ENCODE peak calls at places on chromosomes 16 and 17, in five cellular contexts. D, S, G, I and J are unnamed samples.

GRCh38 chr17:33888455-33888854 is 366.6 kb upstream of the CCL2 start:
- DNase-seq in D (no peak), S (no peak), G (no peak), I (no peak), J (no peak)

GRCh38 chr16:57145046-57145963 is 40.5 kb downstream of the PSME3IP1 start:
- DNase-seq in D (no peak), S (no peak), G (no peak), I (no peak), J (no peak)

GRCh38 chr17:56676807-56677206 is 83.3 kb downstream of the NOG start:
- DNase-seq in D (no peak), S (no peak), G (no peak), I (no peak), J (no peak)

GRCh38 chr16:55661842-55662479 is 6.2 kb downstream of the SLC6A2 start:
- DNase-seq in D (no peak), S (no peak), G (peak; percentile 31), I (no peak), J (no peak)

GRCh38 chr17:82899941-82900340 is 60.1 kb upstream of the ZNF750 start:
- DNase-seq in D (no peak), S (no peak), G (no peak), I (no peak), J (no peak)

GRCh38 chr17:56029980-56030624 is 123.2 kb upstream of the ANKFN1 start:
- DNase-seq in D (no peak), S (no peak), G (no peak), I (no peak), J (no peak)

GRCh38 chr17:51000835-51001638 is 119.6 kb downstream of the SPAG9 start:
- DNase-seq in D (no peak), S (no peak), G (no peak), I (no peak), J (no peak)

GRCh38 chr16:5502467-5502869 is 404.9 kb upstream of the EEF2KMT start:
- DNase-seq in D (no peak), S (no peak), G (no peak), I (no peak), J (no peak)

GRCh38 chr16:57045694-57046381 is 46.5 kb upstream of the CPNE2 start:
- DNase-seq in D (no peak), S (peak; percentile 74), G (no peak), I (peak; percentile 76), J (peak; percentile 57)

GRCh38 chr17:47999612-48000011 is 28.7 kb downstream of the CDK5RAP3 start:
- DNase-seq in D (no peak), S (no peak), G (peak; percentile 3), I (no peak), J (no peak)

GRCh38 chr17:44887971-44888955 is 11.0 kb downstream of the EFTUD2 start:
- DNase-seq in D (no peak), S (no peak), G (no peak), I (no peak), J (no peak)

GRCh38 chr16:1884155-1884760 is 12.3 kb upstream of the MEIOB start:
- DNase-seq in D (no peak), S (no peak), G (no peak), I (no peak), J (no peak)

GRCh38 chr17:28675980-28676379 is 14.0 kb downstream of the SUPT6H start:
- DNase-seq in D (no peak), S (no peak), G (no peak), I (no peak), J (no peak)

GRCh38 chr17:14794961-14795360 is 470.2 kb downstream of the PMP22 start:
- DNase-seq in D (no peak), S (no peak), G (no peak), I (no peak), J (no peak)

GRCh38 chr17:42518755-42519545 is 17.1 kb upstream of the NAGLU start:
- DNase-seq in D (no peak), S (peak; percentile 63), G (no peak), I (peak; percentile 81), J (no peak)

GRCh38 chr16:83806036-83806435 is 1.7 kb upstream of the HSBP1 start:
- DNase-seq in D (no peak), S (no peak), G (no peak), I (no peak), J (no peak)

GRCh38 chr16:22375117-22375962 is 921 bp upstream of the CDR2 start:
- DNase-seq in D (no peak), S (no peak), G (no peak), I (no peak), J (no peak)

GRCh38 chr16:4097826-4098240 is 18.4 kb downstream of the ADCY9 start:
- DNase-seq in D (no peak), S (no peak), G (no peak), I (no peak), J (no peak)

GRCh38 chr17:19306160-19307111 is 56.1 kb downstream of the B9D1 start:
- DNase-seq in D (no peak), S (no peak), G (no peak), I (peak; percentile 15), J (peak; percentile 38)

GRCh38 chr17:48754500-48755261 is 26.1 kb upstream of the HOXB13 start:
- DNase-seq in D (no peak), S (no peak), G (no peak), I (no peak), J (no peak)

GRCh38 chr17:77656054-77656453 is 302.4 kb upstream of the TNRC6C start:
- DNase-seq in D (no peak), S (no peak), G (no peak), I (no peak), J (no peak)

GRCh38 chr16:79997257-79997656 is 396.7 kb upstream of the MAF start:
- DNase-seq in D (no peak), S (no peak), G (no peak), I (no peak), J (no peak)

GRCh38 chr16:88491560-88492310 is 38.7 kb downstream of the ZFPM1 start:
- DNase-seq in D (no peak), S (no peak), G (no peak), I (no peak), J (no peak)